ENCODE peak calls at places on chromosomes 16 and 17, in eight cellular contexts. E is effector memory CD4-positive, alpha-beta T cell; M is GM23248; Z is neural progenitor cell; I is CD8-positive, alpha-beta memory T cell; Q is H1; A is breast epithelium; Y is HAP-1. F is an unnamed sample.

GRCh38 chr16:24540575-24541240 is 1.3 kb downstream of the RBBP6 start:
- DNase-seq in E (no peak), M (peak; percentile 55), Z (peak; percentile 36), I (peak; percentile 36), Q (no peak), A (no peak), Y (peak; percentile 34), F (no peak)

GRCh38 chr17:48818361-48818841 is 1.4 kb upstream of the TTLL6 start:
- DNase-seq in E (no peak), M (no peak), Z (peak; percentile 71), I (no peak), Q (peak; percentile 78), A (no peak), Y (peak; percentile 87), F (peak; percentile 75)

GRCh38 chr16:70766176-70766575 is 34.8 kb downstream of the VAC14 start:
- DNase-seq in E (no peak), M (no peak), Z (no peak), I (no peak), Q (no peak), A (no peak), Y (no peak), F (no peak)

GRCh38 chr17:47999612-48000011 is 28.7 kb downstream of the CDK5RAP3 start:
- DNase-seq in E (no peak), M (peak; percentile 89), Z (no peak), I (peak; percentile 19), Q (no peak), A (no peak), Y (no peak), F (no peak)

GRCh38 chr17:62750502-62751349 is 57.4 kb downstream of the MARCHF10 start:
- DNase-seq in E (no peak), M (no peak), Z (peak; percentile 62), I (no peak), Q (peak; percentile 62), A (no peak), Y (no peak), F (no peak)

GRCh38 chr17:77332981-77333685 is 192.4 kb downstream of the SEC14L1 start:
- DNase-seq in E (no peak), M (peak; percentile 97), Z (no peak), I (no peak), Q (no peak), A (peak; percentile 34), Y (no peak), F (no peak)

GRCh38 chr17:50794361-50794760 is 27.0 kb upstream of the ANKRD40CL start:
- DNase-seq in E (no peak), M (no peak), Z (no peak), I (no peak), Q (no peak), A (no peak), Y (no peak), F (no peak)

GRCh38 chr17:68135141-68135887 is 99.8 kb downstream of the KPNA2 start:
- DNase-seq in E (no peak), M (no peak), Z (no peak), I (no peak), Q (no peak), A (no peak), Y (no peak), F (no peak)

GRCh38 chr17:18889658-18890057 is 31.7 kb downstream of the PRPSAP2 start:
- DNase-seq in E (no peak), M (no peak), Z (no peak), I (no peak), Q (no peak), A (no peak), Y (no peak), F (no peak)

GRCh38 chr16:51569204-51569911 is 418.3 kb upstream of the SALL1 start:
- DNase-seq in E (no peak), M (peak; percentile 52), Z (no peak), I (no peak), Q (no peak), A (no peak), Y (no peak), F (no peak)

GRCh38 chr16:85169333-85170065 is 57.2 kb upstream of the CIBAR2 start:
- DNase-seq in E (no peak), M (peak; percentile 70), Z (peak; percentile 71), I (no peak), Q (no peak), A (no peak), Y (no peak), F (no peak)

GRCh38 chr17:56023851-56024250 is 129.4 kb upstream of the ANKFN1 start:
- DNase-seq in E (no peak), M (no peak), Z (no peak), I (no peak), Q (no peak), A (no peak), Y (no peak), F (no peak)

GRCh38 chr16:66175580-66175979 is 190.9 kb upstream of the CDH5 start:
- DNase-seq in E (no peak), M (no peak), Z (peak; percentile 20), I (no peak), Q (no peak), A (no peak), Y (no peak), F (no peak)

GRCh38 chr16:48452991-48453760 is 68.0 kb upstream of the SIAH1 start:
- DNase-seq in E (no peak), M (no peak), Z (no peak), I (no peak), Q (no peak), A (no peak), Y (no peak), F (no peak)

GRCh38 chr17:6532441-6532885 is 23.9 kb downstream of the PITPNM3 start:
- DNase-seq in E (no peak), M (no peak), Z (no peak), I (no peak), Q (no peak), A (no peak), Y (no peak), F (no peak)
- H3K4me1 ChIP-seq in E (no peaks in the 10 kb centered on the region), M (no peaks in the 10 kb centered on the region), Z (peaks cover 6% of the 10 kb centered on the region), I (no peaks in the 10 kb centered on the region), Q (no peaks in the 10 kb centered on the region), A (no peaks in the 10 kb centered on the region), Y (no peaks in the 10 kb centered on the region), F (peaks cover 8% of the 10 kb centered on the region)

DNA sequence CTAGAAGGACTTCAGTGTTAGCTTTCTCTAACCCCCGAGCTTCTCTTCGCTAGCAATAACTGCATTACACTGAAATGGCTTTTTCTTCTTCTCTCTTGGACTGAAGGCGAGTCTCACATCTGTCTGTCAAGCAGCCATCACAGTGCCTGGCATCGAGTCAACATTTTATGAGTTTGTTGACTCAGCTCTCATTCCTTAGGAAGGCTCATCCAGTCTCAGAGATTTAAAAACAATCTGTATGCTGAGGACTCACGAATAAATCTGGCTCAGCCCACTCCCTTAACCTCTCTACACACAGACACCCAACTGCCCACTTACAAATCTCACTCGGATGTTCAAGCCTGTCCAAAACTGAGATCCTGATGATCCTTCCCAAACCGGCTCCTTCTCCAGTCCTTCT is 93.0 kb downstream of the ASIC2 start:
- DNase-seq in E (no peak), M (peak; percentile 25), Z (no peak), I (no peak), Q (no peak), A (no peak), Y (no peak), F (no peak)
- H3K4me1 ChIP-seq in E (no peaks in the 10 kb centered on the region), M (no peaks in the 10 kb centered on the region), Z (no peaks in the 10 kb centered on the region), I (no peaks in the 10 kb centered on the region), Q (no peaks in the 10 kb centered on the region), A (no peaks in the 10 kb centered on the region), Y (no peaks in the 10 kb centered on the region), F (peaks cover 2% of the 10 kb centered on the region)

GRCh38 chr17:40314557-40314953 is 5.6 kb downstream of the RARA start:
- DNase-seq in E (peak; percentile 82), M (peak; percentile 98), Z (no peak), I (no peak), Q (no peak), A (peak; percentile 98), Y (no peak), F (no peak)

GRCh38 chr17:40311575-40311974 is 2.6 kb downstream of the RARA start:
- DNase-seq in E (no peak), M (peak; percentile 70), Z (no peak), I (no peak), Q (no peak), A (peak; percentile 81), Y (no peak), F (no peak)

GRCh38 chr17:40313660-40314556 is 4.9 kb downstream of the RARA start:
- DNase-seq in E (no peak), M (peak; percentile 39), Z (no peak), I (no peak), Q (no peak), A (no peak), Y (no peak), F (no peak)

GRCh38 chr17:40312131-40312731 is 3.3 kb downstream of the RARA start:
- DNase-seq in E (no peak), M (no peak), Z (no peak), I (no peak), Q (no peak), A (no peak), Y (no peak), F (no peak)

GRCh38 chr17:40312893-40313659 is 4.1 kb downstream of the RARA start:
- DNase-seq in E (no peak), M (no peak), Z (no peak), I (no peak), Q (no peak), A (no peak), Y (no peak), F (no peak)
- H3K4me1 ChIP-seq in E (peaks cover 68% of the 10 kb centered on the region), M (peaks cover 69% of the 10 kb centered on the region), Z (peaks cover 61% of the 10 kb centered on the region), I (peaks cover 73% of the 10 kb centered on the region), Q (no peaks in the 10 kb centered on the region), A (peaks cover 44% of the 10 kb centered on the region), Y (peaks cover 7% of the 10 kb centered on the region), F (peaks cover 31% of the 10 kb centered on the region)

DNA sequence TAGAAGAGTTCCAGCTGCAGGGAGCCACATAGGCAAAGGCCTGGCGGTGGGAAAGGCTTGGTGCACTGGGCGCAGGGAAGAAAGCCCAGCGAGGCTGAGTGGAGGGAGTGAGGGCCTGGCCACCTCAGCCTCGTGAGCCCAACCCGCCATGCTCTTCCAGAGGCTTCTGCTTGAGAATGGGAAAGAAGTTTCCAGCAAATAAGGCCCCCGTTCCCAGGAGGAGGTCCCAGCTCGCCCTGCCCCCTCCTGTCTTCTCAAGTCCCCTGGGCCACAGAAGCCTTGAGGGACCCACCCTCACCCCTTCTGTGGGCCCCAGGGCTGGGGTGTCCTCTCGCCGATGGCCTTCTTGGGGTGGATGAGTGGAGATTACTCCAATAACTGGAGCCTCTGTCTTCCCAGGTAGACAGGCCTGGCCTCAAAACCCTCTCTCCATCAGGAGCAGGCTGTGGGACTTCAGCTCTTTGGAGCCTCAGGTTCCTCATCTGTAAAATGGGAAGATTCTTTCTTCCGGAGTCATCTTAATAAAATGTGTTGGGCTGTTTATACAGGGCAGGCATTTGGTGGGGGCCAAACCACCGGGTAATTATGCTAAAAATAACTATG is 933 bp upstream of the SNN start:
- DNase-seq in E (no peak), M (peak; percentile 20), Z (peak; percentile 27), I (no peak), Q (no peak), A (no peak), Y (no peak), F (no peak)
- H3K4me1 ChIP-seq in E (peaks cover 50% of the 10 kb centered on the region), M (peaks cover 7% of the 10 kb centered on the region), Z (peaks cover 32% of the 10 kb centered on the region), I (peaks cover 70% of the 10 kb centered on the region), Q (peaks cover 5% of the 10 kb centered on the region), A (peaks cover 4% of the 10 kb centered on the region), Y (peaks cover 6% of the 10 kb centered on the region), F (peaks cover 36% of the 10 kb centered on the region)

DNA sequence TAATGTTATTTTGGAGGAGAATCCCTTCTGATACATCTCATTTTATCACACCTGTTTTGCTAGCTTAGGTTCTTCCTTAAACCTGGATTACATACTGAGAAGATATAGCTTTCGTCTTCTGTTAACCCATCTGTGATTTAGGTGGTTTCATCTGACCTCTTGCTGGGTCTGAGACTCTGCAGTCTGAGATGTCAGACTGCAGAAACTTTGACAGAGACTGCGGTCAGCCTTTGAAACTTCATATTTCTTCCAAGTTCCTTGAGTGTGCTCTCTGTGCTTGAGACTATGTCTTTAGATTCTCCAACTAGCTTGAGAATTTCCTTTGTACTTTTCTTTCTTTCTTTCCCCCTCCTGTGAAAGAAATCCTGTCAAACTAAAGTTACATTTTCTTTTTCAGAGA is 196.4 kb upstream of the MPHOSPH6 start:
- DNase-seq in E (no peak), M (no peak), Z (no peak), I (no peak), Q (no peak), A (no peak), Y (no peak), F (no peak)
- H3K4me1 ChIP-seq in E (no peaks in the 10 kb centered on the region), M (no peaks in the 10 kb centered on the region), Z (no peaks in the 10 kb centered on the region), I (no peaks in the 10 kb centered on the region), Q (no peaks in the 10 kb centered on the region), A (no peaks in the 10 kb centered on the region), Y (no peaks in the 10 kb centered on the region), F (no peaks in the 10 kb centered on the region)